ENCODE peak calls at places on chromosomes 6 and 20, in ten cellular contexts. M is Right ventricle myocardium inferior; U is RWPE2; Z is right cardiac atrium; Y is activated naive CD8-positive, alpha-beta T cell treated with anti-CD3 and anti-CD28 coated beads, Interleukin-2, amount 50 U/mL, for 24 hours; I is pancreas; P is K562; Q is left lung; J is Right ventricle myocardium superior; D is activated CD8-positive, alpha-beta memory T cell treated with anti-CD3 and anti-CD28 coated beads, Interleukin-2, amount 10 ng/mL, durations not matched to agents 7 days and 5 days. S is an unnamed sample.

GRCh38 chr6:7975764-7976146 is 65.2 kb upstream of the TXNDC5 start:
- ATAC-seq in M (peak; percentile 79), U (no peak), Z (peak; percentile 67), Y (peak; percentile 46), I (peak; percentile 56), P (peak; percentile 15), Q (peak; percentile 42), J (peak; percentile 82), D (no peak), S (peak; percentile 26)

GRCh38 chr6:106116125-106116524 is 30.0 kb downstream of the PRDM1 start:
- ATAC-seq in M (peak; percentile 44), U (peak; percentile 66), Z (no peak), Y (no peak), I (no peak), P (no peak), Q (no peak), J (peak; percentile 69), D (no peak), S (peak; percentile 39)

GRCh38 chr20:25203891-25204320 is 8.4 kb downstream of the ENTPD6 start:
- ATAC-seq in M (no peak), U (no peak), Z (no peak), Y (no peak), I (no peak), P (no peak), Q (no peak), J (no peak), D (no peak), S (no peak)

GRCh38 chr20:45318948-45319347 is 10.8 kb upstream of the MATN4 start:
- ATAC-seq in M (no peak), U (no peak), Z (no peak), Y (peak; percentile 9), I (peak; percentile 16), P (no peak), Q (no peak), J (no peak), D (no peak), S (no peak)

GRCh38 chr6:110390404-110390803 is 25.0 kb downstream of the DDO start:
- ATAC-seq in M (no peak), U (no peak), Z (no peak), Y (peak; percentile 55), I (peak; percentile 5), P (no peak), Q (no peak), J (no peak), D (peak; percentile 16), S (no peak)

GRCh38 chr6:136396908-136397307 is 107.3 kb upstream of the BCLAF1 start:
- ATAC-seq in M (no peak), U (no peak), Z (no peak), Y (no peak), I (no peak), P (no peak), Q (no peak), J (no peak), D (no peak), S (no peak)

GRCh38 chr20:56202493-56203077 is 45.9 kb upstream of the MC3R start:
- ATAC-seq in M (no peak), U (peak; percentile 82), Z (no peak), Y (no peak), I (peak; percentile 27), P (no peak), Q (no peak), J (no peak), D (no peak), S (peak; percentile 62)

GRCh38 chr6:111013144-111013905 is 31.5 kb downstream of the RPF2 start:
- ATAC-seq in M (no peak), U (no peak), Z (no peak), Y (no peak), I (peak; percentile 77), P (no peak), Q (no peak), J (no peak), D (no peak), S (no peak)

GRCh38 chr6:130524552-130524951 is 158.7 kb downstream of the TMEM200A start:
- ATAC-seq in M (no peak), U (no peak), Z (no peak), Y (no peak), I (no peak), P (no peak), Q (no peak), J (no peak), D (no peak), S (no peak)

GRCh38 chr20:53907968-53908751 is 162.2 kb downstream of the BCAS1 start:
- ATAC-seq in M (no peak), U (no peak), Z (no peak), Y (no peak), I (no peak), P (no peak), Q (no peak), J (no peak), D (no peak), S (no peak)